ENCODE peak calls at places on chromosomes 16 and 17, in four cellular contexts. One of them, this sample, is unnamed.

GRCh38 chr17:76537288-76537577 is 276 bp downstream of the CYGB start:
- DNase-seq in HepG2: no peak
- DNase-seq in GM12878: no peak
- DNase-seq in HEK293T: no peak
- DNase-seq in this sample: no peak

GRCh38 chr17:73380439-73381106 is 68.8 kb upstream of the CDC42EP4 start:
- DNase-seq in HEK293T: no peak
- DNase-seq in HepG2: no peak
- DNase-seq in GM12878: no peak
- DNase-seq in this sample: no peak

GRCh38 chr17:4807534-4808377 is 804 bp downstream of the PLD2 start:
- DNase-seq in GM12878: no peak
- DNase-seq in HEK293T: no peak
- DNase-seq in HepG2: no peak
- DNase-seq in this sample: no peak

GRCh38 chr16:79599256-79599836 is 1.2 kb downstream of the MAF start:
- DNase-seq in GM12878: no peak
- DNase-seq in HEK293T: no peak
- DNase-seq in HepG2: no peak
- DNase-seq in this sample: no peak

GRCh38 chr17:72302735-72303134 is 181.9 kb downstream of the SOX9 start:
- DNase-seq in GM12878: no peak
- DNase-seq in HEK293T: no peak
- DNase-seq in HepG2: no peak
- DNase-seq in this sample: no peak

GRCh38 chr17:63446981-63447687 is 1.0 kb upstream of the CYB561 start:
- DNase-seq in HEK293T: no peak
- DNase-seq in HepG2: no peak
- DNase-seq in GM12878: no peak
- DNase-seq in this sample: peak; percentile 80

GRCh38 chr17:75832164-75832651 is 12.0 kb downstream of the UNC13D start:
- DNase-seq in GM12878: no peak
- DNase-seq in HEK293T: no peak
- DNase-seq in HepG2: no peak
- DNase-seq in this sample: no peak

GRCh38 chr16:21599994-21600773 is 807 bp downstream of the METTL9 start:
- DNase-seq in GM12878: peak; percentile 17
- DNase-seq in HEK293T: peak; percentile 54
- DNase-seq in HepG2: peak; percentile 63
- DNase-seq in this sample: peak; percentile 27

GRCh38 chr16:15757630-15758251 is 99.1 kb downstream of the MYH11 start:
- DNase-seq in HEK293T: no peak
- DNase-seq in HepG2: no peak
- DNase-seq in GM12878: no peak
- DNase-seq in this sample: peak; percentile 58

GRCh38 chr16:68935008-68935407 is 91.7 kb downstream of the TANGO6 start:
- DNase-seq in HEK293T: no peak
- DNase-seq in GM12878: no peak
- DNase-seq in HepG2: no peak
- DNase-seq in this sample: no peak

GRCh38 chr16:2151188-2152091 is 3.0 kb downstream of the RAB26 start:
- DNase-seq in HepG2: no peak
- DNase-seq in HEK293T: no peak
- DNase-seq in GM12878: no peak
- DNase-seq in this sample: no peak

GRCh38 chr17:68835061-68835460 is 120.1 kb downstream of the ABCA8 start:
- DNase-seq in HepG2: no peak
- DNase-seq in GM12878: no peak
- DNase-seq in HEK293T: no peak
- DNase-seq in this sample: no peak

GRCh38 chr17:45425125-45425983 is 7.3 kb downstream of the ARHGAP27 start:
- DNase-seq in HepG2: peak; percentile 99
- DNase-seq in GM12878: no peak
- DNase-seq in HEK293T: peak; percentile 70
- DNase-seq in this sample: peak; percentile 77

GRCh38 chr17:55360971-55361370 is 60.7 kb downstream of the MMD start:
- DNase-seq in GM12878: no peak
- DNase-seq in HepG2: no peak
- DNase-seq in HEK293T: no peak
- DNase-seq in this sample: no peak

GRCh38 chr17:54937018-54937417 is 31.4 kb downstream of the COX11 start:
- DNase-seq in GM12878: no peak
- DNase-seq in HepG2: no peak
- DNase-seq in HEK293T: no peak
- DNase-seq in this sample: no peak

GRCh38 chr16:8109510-8110369 is 480.6 kb downstream of the TMEM114 start:
- DNase-seq in GM12878: no peak
- DNase-seq in HEK293T: no peak
- DNase-seq in HepG2: no peak
- DNase-seq in this sample: peak; percentile 85

GRCh38 chr16:10387378-10387681 is 1.5 kb downstream of the ATF7IP2 start:
- DNase-seq in HepG2: no peak
- DNase-seq in HEK293T: no peak
- DNase-seq in GM12878: no peak
- DNase-seq in this sample: no peak

GRCh38 chr17:56834380-56835258 is 668 bp downstream of the DGKE start:
- DNase-seq in HepG2: peak; percentile 59
- DNase-seq in HEK293T: peak; percentile 57
- DNase-seq in GM12878: peak; percentile 31
- DNase-seq in this sample: peak; percentile 80

GRCh38 chr16:4327782-4328579 is 12.1 kb downstream of the GLIS2 start:
- DNase-seq in GM12878: no peak
- DNase-seq in HepG2: peak; percentile 86
- DNase-seq in HEK293T: no peak
- DNase-seq in this sample: peak; percentile 44

GRCh38 chr17:19513897-19514488 is 19.7 kb upstream of the SLC47A1 start:
- DNase-seq in HepG2: peak; percentile 68
- DNase-seq in HEK293T: peak; percentile 63
- DNase-seq in GM12878: no peak
- DNase-seq in this sample: peak; percentile 38

GRCh38 chr17:48547839-48548686 is 3.2 kb upstream of the HOXB2 start:
- DNase-seq in HepG2: no peak
- DNase-seq in GM12878: no peak
- DNase-seq in HEK293T: peak; percentile 33
- DNase-seq in this sample: peak; percentile 60

GRCh38 chr16:75379911-75380847 is 53.1 kb downstream of the CFDP1 start:
- DNase-seq in HEK293T: no peak
- DNase-seq in GM12878: peak; percentile 60
- DNase-seq in HepG2: no peak
- DNase-seq in this sample: no peak

GRCh38 chr17:19284005-19284959 is 47.1 kb downstream of the EPN2 start:
- DNase-seq in GM12878: no peak
- DNase-seq in HEK293T: no peak
- DNase-seq in HepG2: no peak
- DNase-seq in this sample: no peak

GRCh38 chr17:31684901-31685300 is 174.1 kb downstream of the COPRS start:
- DNase-seq in GM12878: no peak
- DNase-seq in HEK293T: no peak
- DNase-seq in HepG2: no peak
- DNase-seq in this sample: no peak

GRCh38 chr16:15502041-15502725 is 67.8 kb downstream of the BMERB1 start:
- DNase-seq in HEK293T: peak; percentile 74
- DNase-seq in GM12878: no peak
- DNase-seq in HepG2: peak; percentile 72
- DNase-seq in this sample: peak; percentile 43

GRCh38 chr17:50908860-50909764 is 43.0 kb upstream of the TOB1 start:
- DNase-seq in GM12878: no peak
- DNase-seq in HEK293T: no peak
- DNase-seq in HepG2: peak; percentile 93
- DNase-seq in this sample: no peak

GRCh38 chr17:72761893-72762622 is 330.4 kb downstream of the SLC39A11 start:
- DNase-seq in HepG2: no peak
- DNase-seq in HEK293T: no peak
- DNase-seq in GM12878: no peak
- DNase-seq in this sample: peak; percentile 28

DNA sequence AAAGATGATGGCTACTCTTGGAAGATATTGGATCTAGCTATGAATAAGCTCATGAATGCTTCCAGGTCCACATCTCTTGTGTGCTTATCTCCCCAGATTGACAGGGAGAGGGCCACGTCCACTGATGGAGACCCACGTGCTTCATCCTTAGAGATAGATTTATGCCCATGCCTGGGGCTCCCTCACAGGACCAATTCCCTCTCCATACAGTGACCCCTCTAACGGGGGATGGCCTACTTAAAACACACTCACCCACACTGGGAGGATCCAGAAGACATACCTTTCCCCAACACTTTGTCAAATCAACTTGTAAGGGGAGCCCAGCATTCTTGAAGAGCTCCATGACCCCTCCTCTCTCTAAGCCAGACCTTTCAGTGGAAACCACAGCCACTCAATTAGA is 169.7 kb upstream of the CDH5 start:
- DNase-seq in GM12878: no peak
- DNase-seq in HEK293T: no peak
- DNase-seq in HepG2: no peak
- DNase-seq in this sample: no peak
- TF ChIP-seq FOXK2 in GM12878: no peak
- TF ChIP-seq FOXK2 in HEK293T: no peak
- TF ChIP-seq FOXK2 in HepG2: no peak
- TF ChIP-seq FOXK2 in this sample: no peak

GRCh38 chr17:35160354-35161201 is 13.0 kb downstream of the UNC45B start:
- DNase-seq in HepG2: no peak
- DNase-seq in GM12878: no peak
- DNase-seq in HEK293T: no peak
- DNase-seq in this sample: no peak
- TF ChIP-seq FOXK2 in HepG2: no peak
- TF ChIP-seq FOXK2 in GM12878: no peak
- TF ChIP-seq FOXK2 in HEK293T: no peak
- TF ChIP-seq FOXK2 in this sample: no peak

GRCh38 chr16:17303101-17303500 is 167.7 kb downstream of the XYLT1 start:
- DNase-seq in GM12878: no peak
- DNase-seq in HepG2: no peak
- DNase-seq in HEK293T: no peak
- DNase-seq in this sample: no peak
- TF ChIP-seq FOXK2 in GM12878: no peak
- TF ChIP-seq FOXK2 in HepG2: no peak
- TF ChIP-seq FOXK2 in HEK293T: no peak
- TF ChIP-seq FOXK2 in this sample: no peak

DNA sequence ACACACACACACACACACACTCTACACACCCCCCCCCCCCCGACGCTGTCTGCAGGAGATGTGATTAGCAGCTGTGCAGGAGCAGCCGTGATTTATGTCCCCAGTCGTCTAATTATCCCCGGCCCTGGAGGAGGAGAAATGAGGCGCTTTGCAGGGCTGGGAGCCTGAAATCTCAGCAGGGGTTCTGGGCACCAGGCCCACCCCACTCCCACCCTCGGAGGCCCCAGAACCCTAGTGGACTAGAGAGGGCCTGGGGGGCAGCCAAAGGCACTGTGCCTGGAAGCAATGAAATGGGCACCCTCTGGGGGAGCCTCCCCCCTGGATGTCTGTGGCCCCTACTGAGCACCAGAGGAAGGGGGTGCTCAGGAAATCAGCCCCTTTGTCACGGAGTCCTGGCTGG is 134.2 kb upstream of the CIBAR2 start:
- DNase-seq in HEK293T: no peak
- DNase-seq in GM12878: no peak
- DNase-seq in HepG2: no peak
- DNase-seq in this sample: no peak
- TF ChIP-seq FOXK2 in HEK293T: no peak
- TF ChIP-seq FOXK2 in GM12878: no peak
- TF ChIP-seq FOXK2 in HepG2: no peak
- TF ChIP-seq FOXK2 in this sample: no peak

GRCh38 chr16:48617104-48617503 is 7.1 kb upstream of the N4BP1 start:
- DNase-seq in HEK293T: no peak
- DNase-seq in GM12878: no peak
- DNase-seq in HepG2: no peak
- DNase-seq in this sample: no peak

GRCh38 chr16:48617711-48618148 is 7.8 kb upstream of the N4BP1 start:
- DNase-seq in HepG2: no peak
- DNase-seq in GM12878: no peak
- DNase-seq in HEK293T: no peak
- DNase-seq in this sample: no peak

GRCh38 chr16:48616571-48616970 is 6.6 kb upstream of the N4BP1 start:
- DNase-seq in GM12878: no peak
- DNase-seq in HEK293T: no peak
- DNase-seq in HepG2: no peak
- DNase-seq in this sample: no peak

GRCh38 chr16:48620445-48620844 is 10.5 kb upstream of the N4BP1 start:
- DNase-seq in HepG2: no peak
- DNase-seq in GM12878: no peak
- DNase-seq in HEK293T: no peak
- DNase-seq in this sample: no peak

GRCh38 chr16:48619547-48619946 is 9.6 kb upstream of the N4BP1 start:
- DNase-seq in HEK293T: no peak
- DNase-seq in HepG2: no peak
- DNase-seq in GM12878: no peak
- DNase-seq in this sample: no peak
- TF ChIP-seq FOXK2 in HEK293T: no peak
- TF ChIP-seq FOXK2 in HepG2: no peak
- TF ChIP-seq FOXK2 in GM12878: no peak
- TF ChIP-seq FOXK2 in this sample: no peak

GRCh38 chr16:5644132-5644531 is 546.5 kb upstream of the EEF2KMT start:
- DNase-seq in HEK293T: no peak
- DNase-seq in GM12878: no peak
- DNase-seq in HepG2: no peak
- DNase-seq in this sample: no peak

GRCh38 chr16:5639531-5639930 is 541.9 kb upstream of the EEF2KMT start:
- DNase-seq in GM12878: no peak
- DNase-seq in HEK293T: no peak
- DNase-seq in HepG2: no peak
- DNase-seq in this sample: no peak

GRCh38 chr16:5642034-5642433 is 544.4 kb upstream of the EEF2KMT start:
- DNase-seq in GM12878: no peak
- DNase-seq in HepG2: no peak
- DNase-seq in HEK293T: no peak
- DNase-seq in this sample: no peak

GRCh38 chr16:5640883-5641282 is 543.3 kb upstream of the EEF2KMT start:
- DNase-seq in HepG2: no peak
- DNase-seq in GM12878: no peak
- DNase-seq in HEK293T: no peak
- DNase-seq in this sample: no peak

GRCh38 chr16:5642470-5642869 is 544.9 kb upstream of the EEF2KMT start:
- DNase-seq in GM12878: no peak
- DNase-seq in HepG2: no peak
- DNase-seq in HEK293T: no peak
- DNase-seq in this sample: no peak
- TF ChIP-seq FOXK2 in GM12878: no peak
- TF ChIP-seq FOXK2 in HepG2: no peak
- TF ChIP-seq FOXK2 in HEK293T: no peak
- TF ChIP-seq FOXK2 in this sample: no peak